ENCODE peak calls at places on chromosomes 6 and 20, in four cellular contexts. U, L, E and W are unnamed samples.

GRCh38 chr6:142844065-142844755 is 100.8 kb downstream of the HIVEP2 start:
- DNase-seq in E (no peak), L (no peak), U (peak; percentile 46), W (no peak)

GRCh38 chr20:61252601-61253263 is 671 bp downstream of the CDH4 start:
- DNase-seq in L (no peak), U (no peak), E (no peak), W (no peak)

GRCh38 chr6:11852061-11852619 is 73.5 kb upstream of the ADTRP start:
- DNase-seq in U (no peak), E (no peak), L (no peak), W (no peak)

GRCh38 chr6:80132942-80133517 is 26.6 kb downstream of the BCKDHB start:
- DNase-seq in U (peak; percentile 41), E (no peak), L (peak; percentile 78), W (peak; percentile 12)

GRCh38 chr6:88808381-88808780 is 155.0 kb downstream of the RNGTT start:
- DNase-seq in L (no peak), E (no peak), U (no peak), W (no peak)

GRCh38 chr6:139472341-139473038 is 98.0 kb upstream of the CITED2 start:
- DNase-seq in E (no peak), U (no peak), L (no peak), W (no peak)

GRCh38 chr6:140537834-140538680 is 1163.6 kb upstream of the CITED2 start:
- DNase-seq in L (peak; percentile 10), E (no peak), U (peak; percentile 77), W (peak; percentile 98)

GRCh38 chr6:53725791-53726575 is 60.4 kb upstream of the KLHL31 start:
- DNase-seq in U (peak; percentile 83), E (no peak), L (peak; percentile 76), W (peak; percentile 21)

GRCh38 chr6:91786474-91787184 is 1199.8 kb upstream of the MAP3K7 start:
- DNase-seq in L (no peak), E (no peak), U (no peak), W (no peak)

GRCh38 chr6:40713002-40713719 is 126.0 kb upstream of the LRFN2 start:
- DNase-seq in E (no peak), L (no peak), U (no peak), W (no peak)

GRCh38 chr6:130240232-130240631 is 17.5 kb upstream of the SAMD3 start:
- DNase-seq in L (no peak), E (no peak), U (peak; percentile 46), W (no peak)

GRCh38 chr6:30463651-30464618 is 25.4 kb upstream of the HLA-E start:
- DNase-seq in E (no peak), U (peak; percentile 72), L (no peak), W (no peak)

GRCh38 chr20:23100754-23101107 is 14.6 kb upstream of the CD93 start:
- DNase-seq in E (no peak), U (no peak), L (no peak), W (no peak)

GRCh38 chr20:8661229-8662023 is 407.5 kb upstream of the PLCB4 start:
- DNase-seq in L (no peak), E (no peak), U (no peak), W (no peak)

GRCh38 chr6:109760208-109760607 is 69.1 kb downstream of the FIG4 start:
- DNase-seq in L (no peak), E (no peak), U (peak; percentile 75), W (no peak)

GRCh38 chr20:32453467-32454163 is 95.5 kb downstream of the ASXL1 start:
- DNase-seq in E (no peak), L (no peak), U (no peak), W (no peak)

GRCh38 chr20:32450484-32451061 is 92.4 kb downstream of the ASXL1 start:
- DNase-seq in L (no peak), U (no peak), E (no peak), W (no peak)

GRCh38 chr20:32451340-32451681 is 93.2 kb downstream of the ASXL1 start:
- DNase-seq in L (no peak), E (no peak), U (no peak), W (no peak)

GRCh38 chr20:32452776-32453466 is 94.8 kb downstream of the ASXL1 start:
- DNase-seq in E (no peak), U (no peak), L (no peak), W (no peak)

DNA sequence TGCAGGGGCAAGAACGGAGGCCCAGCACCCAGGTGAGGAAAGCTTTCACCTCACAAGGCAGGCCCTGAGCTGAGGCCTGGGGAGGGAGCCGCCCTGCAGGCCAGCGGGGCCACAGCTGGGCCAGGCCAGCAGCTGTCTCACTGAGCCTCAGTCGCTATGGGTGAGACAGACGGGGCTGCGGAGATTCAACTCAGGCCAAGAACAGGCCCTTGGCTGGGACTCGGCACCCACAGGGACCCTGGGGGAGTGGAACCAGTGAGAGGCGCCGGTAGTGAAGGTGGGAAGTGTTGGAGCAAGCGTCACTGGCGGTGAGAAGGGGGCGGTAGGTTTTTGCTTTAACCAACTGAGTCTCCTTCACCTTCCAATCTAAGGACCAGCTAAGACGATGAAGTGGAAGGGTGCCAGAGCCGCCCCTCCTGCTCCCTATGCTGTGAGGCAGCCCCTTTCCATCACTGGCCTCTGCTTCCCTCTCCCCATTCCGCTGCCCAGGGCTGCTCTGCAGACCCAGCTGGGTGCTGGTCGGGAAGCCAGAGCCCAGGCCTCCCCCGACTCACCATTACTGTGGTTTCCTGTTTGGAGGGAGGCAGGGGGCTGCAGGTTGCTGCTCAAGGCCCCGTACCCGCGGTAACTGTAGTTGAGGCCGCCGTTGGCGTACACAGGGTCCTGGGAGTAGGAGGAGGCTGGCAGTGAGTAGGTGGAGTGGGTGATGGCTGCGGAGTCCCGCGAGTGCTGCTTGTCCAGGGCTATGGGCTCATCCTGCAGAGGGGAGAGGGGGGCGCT is 93.7 kb downstream of the ASXL1 start:
- DNase-seq in U (no peak), E (no peak), L (no peak), W (no peak)
- H3K4me3 ChIP-seq in U (no peak overlapping the region), E (no peak overlapping the region), L (no peak overlapping the region), W (no peak overlapping the region)

GRCh38 chr20:43987018-43987417 is 72.4 kb downstream of the TOX2 start:
- DNase-seq in E (no peak), L (no peak), U (no peak), W (no peak)
- H3K4me3 ChIP-seq in E (no peak overlapping the region), L (no peak overlapping the region), U (no peak overlapping the region), W (no peak overlapping the region)

GRCh38 chr20:63574829-63575720 is 1.0 kb upstream of the HELZ2 start:
- DNase-seq in U (no peak), E (no peak), L (no peak), W (no peak)
- H3K4me3 ChIP-seq in U (no peak overlapping the region), E (peak overlapping the region; percentile 81), L (no peak overlapping the region), W (no peak overlapping the region)

DNA sequence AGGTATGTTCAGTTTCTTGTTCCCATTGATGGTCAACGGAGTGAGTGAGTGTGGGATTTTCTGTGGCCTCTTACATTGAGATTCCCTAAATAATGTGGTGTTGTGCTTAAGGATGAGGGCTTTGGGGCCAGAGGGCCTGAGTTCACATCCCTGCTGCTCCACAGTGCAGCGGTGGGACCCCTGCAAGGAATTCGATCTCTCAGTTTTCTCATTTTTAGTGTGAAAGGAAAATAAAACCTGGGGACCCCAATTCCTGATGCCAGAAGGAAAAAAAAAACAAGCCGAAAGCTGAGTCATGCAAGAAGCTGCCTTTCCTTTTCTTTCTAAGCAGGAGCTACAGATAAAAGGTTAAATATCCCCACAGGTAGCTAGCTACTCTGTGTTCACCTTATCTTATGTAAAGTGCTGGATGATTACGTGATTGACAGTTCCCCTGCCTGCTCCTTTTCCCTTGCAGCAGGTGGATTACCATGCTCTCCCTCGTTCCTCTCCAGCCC is 120.2 kb upstream of the CLDN20 start:
- DNase-seq in U (no peak), L (no peak), E (no peak), W (no peak)
- H3K4me3 ChIP-seq in U (no peak overlapping the region), L (peak overlapping the region; percentile 21), E (peak overlapping the region; percentile 46), W (no peak overlapping the region)